ENCODE peak calls at places on chromosome 10, in six cellular contexts. G is tibial artery; E is stomach; J is CD8-positive, alpha-beta memory T cell; V is trophoblast cell; R is A549. W is an unnamed sample. For H3K4me1, the result is how much of the 10 kb centered on the place peaks cover.

GRCh38 chr10:44300666-44301649 is 83.9 kb downstream of the CXCL12 start:
- DNase-seq in G (no peak), E (peak), J (no peak), V (peak), R (peak), W (peak)

GRCh38 chr10:33772370-33773331 is 438.2 kb upstream of the NRP1 start:
- DNase-seq in G (peak), E (no peak), J (no peak), V (no peak), R (no peak), W (peak)

GRCh38 chr10:28587270-28587969 is 54.5 kb downstream of the WAC start:
- DNase-seq in G (no peak), E (peak), J (no peak), V (no peak), R (no peak), W (peak)

GRCh38 chr10:17335065-17335464 is 107.0 kb downstream of the VIM start:
- DNase-seq in G (no peak), E (no peak), J (no peak), V (no peak), R (no peak), W (no peak)

GRCh38 chr10:63670291-63670898 is 149.2 kb downstream of the REEP3 start:
- DNase-seq in G (no peak), E (no peak), J (no peak), V (no peak), R (no peak), W (no peak)

GRCh38 chr10:112429654-112430230 is 17.0 kb downstream of the ZDHHC6 start:
- DNase-seq in G (no peak), E (no peak), J (no peak), V (no peak), R (no peak), W (no peak)

GRCh38 chr10:70376436-70377378 is 5.7 kb downstream of the LRRC20 start:
- DNase-seq in G (no peak), E (no peak), J (no peak), V (no peak), R (no peak), W (no peak)

GRCh38 chr10:136465-136762 is 1.2 kb downstream of the ZMYND11 start:
- DNase-seq in G (no peak), E (no peak), J (no peak), V (no peak), R (no peak), W (no peak)

GRCh38 chr10:126135939-126136595 is 239.7 kb downstream of the FANK1 start:
- DNase-seq in G (no peak), E (no peak), J (no peak), V (no peak), R (no peak), W (no peak)

GRCh38 chr10:71070741-71071140 is 141.6 kb upstream of the UNC5B start:
- DNase-seq in G (no peak), E (no peak), J (no peak), V (no peak), R (no peak), W (no peak)

GRCh38 chr10:119502214-119502613 is 40.3 kb downstream of the RGS10 start:
- DNase-seq in G (no peak), E (peak), J (peak), V (no peak), R (no peak), W (no peak)

GRCh38 chr10:46544989-46545791 is 11.3 kb downstream of the GPRIN2 start:
- DNase-seq in G (peak), E (peak), J (no peak), V (no peak), R (peak), W (peak)

GRCh38 chr10:61943699-61944444 is 42.4 kb downstream of the ARID5B start:
- DNase-seq in G (no peak), E (no peak), J (no peak), V (peak), R (no peak), W (no peak)

GRCh38 chr10:48604408-48605263 is at the start of gene ARHGAP22:
- DNase-seq in G (peak), E (no peak), J (peak), V (peak), R (peak), W (peak)

GRCh38 chr10:78935697-78936407 is 132.9 kb upstream of the ZMIZ1 start:
- DNase-seq in G (no peak), E (no peak), J (no peak), V (no peak), R (no peak), W (no peak)

GRCh38 chr10:1360011-1360580 is 303.9 kb downstream of the WDR37 start:
- DNase-seq in G (no peak), E (no peak), J (no peak), V (no peak), R (no peak), W (no peak)

GRCh38 chr10:43402880-43403452 is 6.0 kb downstream of the HNRNPF start:
- DNase-seq in G (no peak), E (no peak), J (no peak), V (no peak), R (no peak), W (no peak)

GRCh38 chr10:132440791-132441565 is 44.0 kb downstream of the PWWP2B start:
- DNase-seq in G (no peak), E (no peak), J (no peak), V (no peak), R (no peak), W (no peak)

GRCh38 chr10:74419491-74420466 is 268.8 kb downstream of the ADK start:
- DNase-seq in G (no peak), E (no peak), J (no peak), V (peak), R (peak), W (no peak)

GRCh38 chr10:131725736-131726459 is 174.9 kb upstream of the PPP2R2D start:
- DNase-seq in G (no peak), E (peak), J (no peak), V (no peak), R (no peak), W (no peak)

GRCh38 chr10:73922864-73923133 is 11.9 kb downstream of the PLAU start:
- DNase-seq in G (no peak), E (no peak), J (no peak), V (no peak), R (no peak), W (no peak)

GRCh38 chr10:44591911-44592310 is 207.0 kb upstream of the CXCL12 start:
- DNase-seq in G (no peak), E (no peak), J (no peak), V (no peak), R (no peak), W (no peak)

GRCh38 chr10:4283841-4284610 is 499.0 kb upstream of the KLF6 start:
- DNase-seq in G (peak), E (peak), J (no peak), V (no peak), R (no peak), W (peak)
- H3K4me1 ChIP-seq in G (under half), E (under half), J (under half), V (under half), R (under half), W (under half)

GRCh38 chr10:100167521-100168312 is 18.1 kb downstream of the ERLIN1 start:
- DNase-seq in G (no peak), E (no peak), J (no peak), V (no peak), R (no peak), W (no peak)

GRCh38 chr10:100158044-100158805 is 27.6 kb downstream of the ERLIN1 start:
- DNase-seq in G (no peak), E (no peak), J (no peak), V (no peak), R (no peak), W (no peak)

GRCh38 chr10:100168313-100168643 is 17.6 kb downstream of the ERLIN1 start:
- DNase-seq in G (no peak), E (no peak), J (no peak), V (no peak), R (no peak), W (no peak)

GRCh38 chr10:100163704-100164621 is 21.9 kb downstream of the ERLIN1 start:
- DNase-seq in G (no peak), E (no peak), J (no peak), V (no peak), R (no peak), W (peak)
- H3K4me1 ChIP-seq in G (under half), E (under half), J (under half), V (under half), R (under half), W (under half)

GRCh38 chr10:124737708-124738107 is 6.5 kb downstream of the FAM53B start:
- DNase-seq in G (no peak), E (no peak), J (no peak), V (no peak), R (no peak), W (no peak)

GRCh38 chr10:124738441-124738840 is 5.7 kb downstream of the FAM53B start:
- DNase-seq in G (no peak), E (no peak), J (no peak), V (no peak), R (no peak), W (no peak)

GRCh38 chr10:124740374-124741280 is 3.6 kb downstream of the FAM53B start:
- DNase-seq in G (peak), E (no peak), J (no peak), V (no peak), R (no peak), W (peak)

GRCh38 chr10:124739996-124740373 is 4.2 kb downstream of the FAM53B start:
- DNase-seq in G (no peak), E (no peak), J (no peak), V (no peak), R (no peak), W (no peak)

DNA sequence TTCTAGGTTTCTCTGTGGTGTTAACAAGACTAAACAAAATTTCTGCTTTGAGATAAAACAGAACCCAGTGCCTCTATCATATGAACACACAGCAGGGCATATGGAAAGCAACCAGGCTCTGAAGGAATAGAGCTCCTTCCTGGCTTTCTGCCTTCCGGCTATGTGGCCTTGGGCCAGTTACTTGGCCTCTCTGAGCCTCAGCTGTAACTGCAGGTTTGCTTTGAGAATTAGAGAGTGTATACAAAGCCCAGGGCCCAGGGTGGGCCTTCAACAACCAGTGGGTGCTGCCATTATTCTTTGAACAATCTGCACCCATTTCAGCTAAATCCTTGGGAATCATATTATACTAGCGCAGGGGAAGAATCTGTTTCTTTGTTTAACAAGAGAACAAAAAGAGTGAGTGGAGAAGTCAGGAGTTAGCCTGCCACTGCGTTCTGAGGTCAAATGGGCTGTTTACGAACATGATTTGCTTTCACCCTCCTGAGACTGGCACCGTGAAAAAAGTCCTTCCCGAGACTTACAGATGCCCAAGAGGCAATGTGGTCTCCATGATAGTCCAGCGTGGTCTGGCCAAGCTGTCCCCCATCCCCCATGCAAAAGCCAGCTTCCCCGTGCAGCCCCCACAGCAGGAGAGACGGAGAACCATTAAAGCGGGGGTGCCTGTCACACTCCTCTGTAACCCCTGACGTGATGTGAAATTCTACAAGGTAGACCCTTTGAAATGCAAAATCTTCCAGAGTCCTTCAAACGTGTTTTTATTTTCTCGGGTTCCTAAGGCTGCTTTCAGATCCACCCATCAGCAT is 4.9 kb downstream of the FAM53B start:
- DNase-seq in G (no peak), E (no peak), J (no peak), V (no peak), R (no peak), W (no peak)
- H3K4me1 ChIP-seq in G (under half), E (half or more), J (half or more), V (under half), R (under half), W (under half)

DNA sequence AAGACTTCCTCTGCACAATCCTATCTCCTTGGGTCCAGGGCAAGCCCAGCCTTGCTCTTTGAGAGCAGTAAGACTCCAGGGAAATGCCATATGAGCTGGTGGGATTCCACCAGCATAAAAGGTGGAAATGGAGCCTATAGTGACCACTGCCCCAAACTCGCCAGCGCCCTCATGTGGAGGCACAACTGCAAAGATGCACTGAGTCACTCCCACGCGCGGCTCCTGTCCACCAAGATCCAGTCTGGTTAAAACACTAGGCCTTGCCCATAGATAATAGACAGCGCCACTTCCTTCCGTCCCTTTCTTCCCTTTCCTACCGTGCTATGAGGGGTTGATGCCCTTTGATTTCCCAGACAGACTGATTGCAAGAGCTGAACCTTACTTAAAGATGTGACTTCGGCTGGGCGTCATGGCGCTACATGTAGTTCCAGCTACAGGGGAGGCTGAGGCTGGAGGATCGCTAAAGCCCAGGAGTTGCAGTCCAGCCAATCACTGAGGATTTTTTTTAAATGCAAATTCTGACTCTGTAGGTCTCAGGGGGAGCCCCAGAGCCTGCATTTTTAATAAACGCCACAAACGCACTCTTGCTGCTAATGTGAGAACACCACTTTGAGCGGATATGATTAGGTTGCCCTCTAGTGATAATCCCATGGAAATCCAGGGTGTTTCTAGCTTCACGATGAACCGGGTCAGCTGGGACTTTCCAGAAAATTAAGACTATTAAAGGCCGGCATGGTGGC is 136.5 kb downstream of the EPC1 start:
- DNase-seq in G (no peak), E (no peak), J (no peak), V (peak), R (peak), W (peak)
- H3K4me1 ChIP-seq in G (under half), E (under half), J (under half), V (under half), R (under half), W (under half)

DNA sequence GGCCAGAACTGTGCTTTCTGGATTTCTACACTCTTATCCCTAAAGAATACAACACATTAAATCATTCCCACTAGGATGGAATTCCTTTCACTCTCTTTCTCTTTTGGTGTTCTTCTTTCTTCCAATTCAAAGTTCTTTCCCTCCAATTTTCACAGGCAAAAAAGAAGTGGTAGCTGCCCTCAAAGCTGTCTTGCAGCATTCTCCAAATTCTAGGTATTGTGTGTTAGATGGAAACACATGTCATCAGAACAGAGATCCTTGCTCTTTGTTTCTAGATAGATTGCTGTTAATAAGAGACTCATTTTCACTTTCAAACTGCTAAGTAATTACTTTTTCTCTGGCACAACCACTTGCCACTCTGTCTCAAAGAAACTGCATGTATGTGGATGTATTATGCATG is 31.0 kb downstream of the SHTN1 start:
- DNase-seq in G (no peak), E (no peak), J (no peak), V (peak), R (no peak), W (no peak)
- H3K4me1 ChIP-seq in G (under half), E (under half), J (under half), V (under half), R (under half), W (under half)

GRCh38 chr10:127155221-127155620 is 41.2 kb downstream of the INSYN2A start:
- DNase-seq in G (peak), E (no peak), J (no peak), V (no peak), R (no peak), W (no peak)

GRCh38 chr10:127159648-127160245 is 36.6 kb downstream of the INSYN2A start:
- DNase-seq in G (no peak), E (no peak), J (no peak), V (no peak), R (no peak), W (no peak)

GRCh38 chr10:127158663-127159062 is 37.7 kb downstream of the INSYN2A start:
- DNase-seq in G (no peak), E (no peak), J (no peak), V (no peak), R (no peak), W (peak)

GRCh38 chr10:127161482-127161881 is 34.9 kb downstream of the INSYN2A start:
- DNase-seq in G (no peak), E (no peak), J (no peak), V (no peak), R (no peak), W (no peak)

GRCh38 chr10:127157506-127158205 is 38.7 kb downstream of the INSYN2A start:
- DNase-seq in G (no peak), E (no peak), J (no peak), V (no peak), R (no peak), W (peak)
- H3K4me1 ChIP-seq in G (under half), E (under half), J (under half), V (under half), R (under half), W (under half)

DNA sequence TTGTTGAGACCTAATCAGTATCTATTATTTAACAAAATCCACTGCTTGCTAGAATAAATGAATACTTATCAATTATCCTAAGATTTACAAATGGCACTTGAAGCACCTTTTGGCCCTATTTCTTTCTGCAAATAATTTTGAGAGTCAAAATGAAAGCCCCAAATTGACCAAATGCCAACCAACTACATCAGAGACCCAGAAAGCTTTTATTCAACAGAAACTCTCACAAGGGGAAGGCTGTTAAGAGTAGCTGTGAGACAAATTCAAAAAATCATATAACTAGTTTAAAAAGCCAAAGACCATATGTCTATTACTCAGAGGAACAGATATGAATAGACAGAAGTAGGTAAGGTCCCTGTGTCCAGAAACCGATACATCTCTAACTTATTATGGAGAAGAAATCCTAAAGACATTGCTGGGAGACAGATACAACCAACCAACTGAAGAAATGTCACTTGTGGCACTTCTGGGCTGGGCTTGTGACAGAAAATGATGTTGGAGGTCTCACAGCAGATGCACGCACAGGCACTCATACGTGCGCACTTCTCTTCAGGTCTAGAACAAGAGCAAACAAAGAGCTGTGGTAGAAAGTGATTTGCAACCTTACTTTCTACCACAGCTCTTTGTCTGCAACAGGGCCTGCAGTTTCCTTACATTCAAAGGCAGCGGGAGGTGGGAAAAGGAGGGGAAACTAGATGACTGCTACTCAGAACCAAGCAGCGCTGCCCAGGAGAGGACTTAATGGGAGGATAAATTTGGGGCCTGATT is 58.6 kb upstream of the KCNIP2 start:
- DNase-seq in G (no peak), E (no peak), J (no peak), V (no peak), R (no peak), W (no peak)
- H3K4me1 ChIP-seq in G (under half), E (under half), J (under half), V (under half), R (under half), W (under half)

GRCh38 chr10:76429642-76430041 is 998.2 kb downstream of the LRMDA start:
- DNase-seq in G (no peak), E (no peak), J (no peak), V (no peak), R (no peak), W (no peak)

GRCh38 chr10:76429331-76429625 is 997.9 kb downstream of the LRMDA start:
- DNase-seq in G (no peak), E (no peak), J (no peak), V (no peak), R (no peak), W (no peak)

GRCh38 chr10:76428541-76429330 is 997.3 kb downstream of the LRMDA start:
- DNase-seq in G (peak), E (no peak), J (no peak), V (no peak), R (peak), W (no peak)

GRCh38 chr10:76432274-76433012 is 1001.0 kb downstream of the LRMDA start:
- DNase-seq in G (peak), E (no peak), J (no peak), V (peak), R (no peak), W (peak)

GRCh38 chr10:76430330-76430729 is 998.9 kb downstream of the LRMDA start:
- DNase-seq in G (no peak), E (no peak), J (no peak), V (no peak), R (no peak), W (no peak)
- H3K4me1 ChIP-seq in G (under half), E (half or more), J (under half), V (under half), R (under half), W (under half)

W was measured in cardiac muscle cell.